ENCODE peak calls at places on chromosomes 1 and 21, in four cellular contexts. One of them, this sample, is unnamed.
A peak's percentile ranks its signal among the peaks of the same experiment; 100 is the strongest.

GRCh38 chr1:178544531-178544930 is 31.6 kb downstream of the TEX35 start:
- DNase-seq in K562: no peak
- DNase-seq in sigmoid colon: no peak
- DNase-seq in adrenal gland: no peak
- DNase-seq in this sample: peak; percentile 33

GRCh38 chr1:117846674-117847425 is 82.6 kb downstream of the GDAP2 start:
- DNase-seq in K562: no peak
- DNase-seq in sigmoid colon: no peak
- DNase-seq in adrenal gland: no peak
- DNase-seq in this sample: no peak

GRCh38 chr1:162342452-162342983 is 34.1 kb downstream of the SPATA46 start:
- DNase-seq in K562: no peak
- DNase-seq in sigmoid colon: no peak
- DNase-seq in adrenal gland: no peak
- DNase-seq in this sample: no peak

GRCh38 chr1:58524353-58524945 is 22.1 kb downstream of the OMA1 start:
- DNase-seq in K562: no peak
- DNase-seq in sigmoid colon: no peak
- DNase-seq in adrenal gland: no peak
- DNase-seq in this sample: no peak

GRCh38 chr1:43951021-43951985 is 4.6 kb downstream of the IPO13 start:
- DNase-seq in K562: no peak
- DNase-seq in sigmoid colon: no peak
- DNase-seq in adrenal gland: no peak
- DNase-seq in this sample: no peak

GRCh38 chr1:25566730-25567341 is 23.4 kb downstream of the LDLRAP1 start:
- DNase-seq in K562: no peak
- DNase-seq in sigmoid colon: peak; percentile 89
- DNase-seq in adrenal gland: no peak
- DNase-seq in this sample: no peak

GRCh38 chr1:17565551-17565971 is 26.1 kb downstream of the ARHGEF10L start:
- DNase-seq in K562: no peak
- DNase-seq in sigmoid colon: no peak
- DNase-seq in adrenal gland: no peak
- DNase-seq in this sample: peak; percentile 48

GRCh38 chr1:5578690-5579089 is 413.5 kb downstream of the NPHP4 start:
- DNase-seq in K562: no peak
- DNase-seq in sigmoid colon: no peak
- DNase-seq in adrenal gland: no peak
- DNase-seq in this sample: no peak

GRCh38 chr1:110554871-110555801 is 36.2 kb upstream of the KCNA10 start:
- DNase-seq in K562: peak; percentile 84
- DNase-seq in sigmoid colon: no peak
- DNase-seq in adrenal gland: peak; percentile 47
- DNase-seq in this sample: peak; percentile 38

GRCh38 chr1:167332503-167332902 is 111.8 kb downstream of the POU2F1 start:
- DNase-seq in K562: no peak
- DNase-seq in sigmoid colon: no peak
- DNase-seq in adrenal gland: no peak
- DNase-seq in this sample: no peak

GRCh38 chr1:66527688-66528087 is 6.3 kb upstream of the SGIP1 start:
- DNase-seq in K562: no peak
- DNase-seq in sigmoid colon: no peak
- DNase-seq in adrenal gland: no peak
- DNase-seq in this sample: no peak

GRCh38 chr1:85328713-85329376 is 52.4 kb upstream of the BCL10 start:
- DNase-seq in K562: no peak
- DNase-seq in sigmoid colon: no peak
- DNase-seq in adrenal gland: peak; percentile 32
- DNase-seq in this sample: no peak

GRCh38 chr1:9066945-9067807 is 2.3 kb downstream of the SLC2A5 start:
- DNase-seq in K562: no peak
- DNase-seq in sigmoid colon: peak; percentile 82
- DNase-seq in adrenal gland: peak; percentile 53
- DNase-seq in this sample: no peak

GRCh38 chr21:36788116-36788515 is 89.2 kb downstream of the SIM2 start:
- DNase-seq in K562: no peak
- DNase-seq in sigmoid colon: no peak
- DNase-seq in adrenal gland: no peak
- DNase-seq in this sample: peak; percentile 64
- H3K4me3 ChIP-seq in K562: no peak overlapping the region
- H3K4me3 ChIP-seq in sigmoid colon: peak overlapping the region; percentile 20
- H3K4me3 ChIP-seq in adrenal gland: no peak overlapping the region
- H3K4me3 ChIP-seq in this sample: peak overlapping the region; percentile 39

GRCh38 chr1:88684482-88685238 is 587 bp downstream of the PKN2 start:
- DNase-seq in K562: peak; percentile 70
- DNase-seq in sigmoid colon: peak; percentile 76
- DNase-seq in adrenal gland: peak; percentile 66
- DNase-seq in this sample: peak; percentile 78
- TF ChIP-seq POLR2A in K562: peak; percentile 56
- TF ChIP-seq POLR2A in sigmoid colon: no peak
- TF ChIP-seq POLR2A in adrenal gland: no peak
- TF ChIP-seq POLR2A in this sample: no peak

GRCh38 chr1:21664806-21665588 is 4.2 kb downstream of the RAP1GAP start:
- DNase-seq in K562: no peak
- DNase-seq in sigmoid colon: peak; percentile 27
- DNase-seq in adrenal gland: no peak
- DNase-seq in this sample: no peak

GRCh38 chr1:21661886-21662285 is 7.3 kb downstream of the RAP1GAP start:
- DNase-seq in K562: no peak
- DNase-seq in sigmoid colon: peak; percentile 24
- DNase-seq in adrenal gland: no peak
- DNase-seq in this sample: no peak

GRCh38 chr1:21663951-21664805 is 5.0 kb downstream of the RAP1GAP start:
- DNase-seq in K562: peak; percentile 49
- DNase-seq in sigmoid colon: peak; percentile 40
- DNase-seq in adrenal gland: no peak
- DNase-seq in this sample: peak; percentile 34

GRCh38 chr1:21662426-21663250 is 6.5 kb downstream of the RAP1GAP start:
- DNase-seq in K562: no peak
- DNase-seq in sigmoid colon: peak; percentile 11
- DNase-seq in adrenal gland: no peak
- DNase-seq in this sample: no peak

DNA sequence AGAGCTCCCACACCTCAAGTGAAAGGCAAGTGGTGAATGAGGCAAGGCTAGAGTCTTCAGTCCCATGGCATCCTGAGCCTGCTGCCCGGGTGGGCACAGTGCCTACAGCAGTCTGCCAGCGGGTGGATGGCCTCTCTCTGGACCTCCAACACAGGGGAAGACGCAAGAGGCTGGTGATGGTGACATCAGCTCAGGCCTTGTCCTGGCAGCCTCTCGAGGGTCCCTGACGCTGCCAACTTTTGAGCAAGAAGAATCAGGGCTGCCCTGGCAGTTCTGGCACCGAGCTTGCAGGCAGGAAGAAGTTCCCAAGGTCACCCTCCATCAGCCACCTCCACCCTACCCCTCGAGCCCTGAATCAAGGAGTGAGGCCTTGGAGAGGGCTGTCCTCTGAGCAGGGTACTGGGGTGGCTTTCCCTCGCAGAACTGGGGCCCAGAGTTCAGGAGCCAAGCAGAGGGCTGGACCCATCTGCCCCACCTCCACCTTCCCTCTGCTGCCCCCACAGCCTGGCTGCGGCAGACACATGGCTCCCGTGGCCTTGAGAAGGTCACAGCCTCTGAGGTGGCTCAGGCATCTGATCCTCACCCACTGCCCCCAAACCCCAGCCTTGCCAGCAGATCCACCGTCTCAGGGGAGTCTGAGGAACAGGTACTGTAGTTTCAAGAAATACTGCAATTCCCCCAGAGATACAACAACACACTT is 5.8 kb downstream of the RAP1GAP start:
- DNase-seq in K562: no peak
- DNase-seq in sigmoid colon: peak; percentile 40
- DNase-seq in adrenal gland: peak; percentile 89
- DNase-seq in this sample: peak; percentile 38
- H3K4me1 ChIP-seq in K562: peaks cover 37% of the 10 kb centered on the region
- H3K4me1 ChIP-seq in sigmoid colon: peaks cover 8% of the 10 kb centered on the region
- H3K4me1 ChIP-seq in adrenal gland: peaks cover 22% of the 10 kb centered on the region
- H3K4me1 ChIP-seq in this sample: peaks cover 2% of the 10 kb centered on the region

GRCh38 chr1:3740038-3740437 is 12.2 kb upstream of the CCDC27 start:
- DNase-seq in K562: no peak
- DNase-seq in sigmoid colon: no peak
- DNase-seq in adrenal gland: no peak
- DNase-seq in this sample: no peak

GRCh38 chr1:3740752-3741151 is 11.5 kb upstream of the CCDC27 start:
- DNase-seq in K562: no peak
- DNase-seq in sigmoid colon: no peak
- DNase-seq in adrenal gland: no peak
- DNase-seq in this sample: no peak

GRCh38 chr1:3736708-3737107 is 15.5 kb upstream of the CCDC27 start:
- DNase-seq in K562: no peak
- DNase-seq in sigmoid colon: no peak
- DNase-seq in adrenal gland: no peak
- DNase-seq in this sample: no peak

GRCh38 chr1:3736131-3736561 is 16.1 kb upstream of the CCDC27 start:
- DNase-seq in K562: no peak
- DNase-seq in sigmoid colon: no peak
- DNase-seq in adrenal gland: no peak
- DNase-seq in this sample: no peak

DNA sequence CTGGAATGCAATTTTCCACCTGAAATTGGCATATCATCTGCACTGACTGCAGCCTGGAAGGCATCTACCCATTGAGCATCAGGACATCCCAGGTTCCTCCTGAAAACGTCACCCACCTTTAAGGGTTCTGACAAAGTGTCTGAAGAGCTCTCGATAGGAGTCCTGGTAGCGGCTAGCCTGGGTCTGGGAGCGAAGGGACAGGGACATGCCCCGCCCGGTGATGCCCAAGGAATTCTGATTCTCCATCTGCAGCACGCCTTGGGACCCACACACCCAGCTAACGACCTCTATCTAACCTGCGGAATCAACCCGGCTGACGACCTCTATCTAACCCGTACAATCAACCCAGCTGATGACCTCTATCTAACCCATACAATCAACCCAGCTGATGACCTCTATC is 13.3 kb upstream of the CCDC27 start:
- DNase-seq in K562: no peak
- DNase-seq in sigmoid colon: no peak
- DNase-seq in adrenal gland: no peak
- DNase-seq in this sample: no peak
- H3K4me3 ChIP-seq in K562: no peak overlapping the region
- H3K4me3 ChIP-seq in sigmoid colon: no peak overlapping the region
- H3K4me3 ChIP-seq in adrenal gland: no peak overlapping the region
- H3K4me3 ChIP-seq in this sample: no peak overlapping the region

GRCh38 chr21:35738342-35738961 is 321.9 kb downstream of the SETD4 start:
- DNase-seq in K562: no peak
- DNase-seq in sigmoid colon: no peak
- DNase-seq in adrenal gland: no peak
- DNase-seq in this sample: no peak
- TF ChIP-seq POLR2A in K562: no peak
- TF ChIP-seq POLR2A in sigmoid colon: no peak
- TF ChIP-seq POLR2A in adrenal gland: no peak
- TF ChIP-seq POLR2A in this sample: no peak

GRCh38 chr1:164703415-164703814 is 144.4 kb downstream of the PBX1 start:
- DNase-seq in K562: no peak
- DNase-seq in sigmoid colon: peak; percentile 89
- DNase-seq in adrenal gland: no peak
- DNase-seq in this sample: no peak
- H3K4me1 ChIP-seq in K562: peaks cover 4% of the 10 kb centered on the region
- H3K4me1 ChIP-seq in sigmoid colon: peaks cover 100% of the 10 kb centered on the region
- H3K4me1 ChIP-seq in adrenal gland: peaks cover 21% of the 10 kb centered on the region
- H3K4me1 ChIP-seq in this sample: no peaks in the 10 kb centered on the region

DNA sequence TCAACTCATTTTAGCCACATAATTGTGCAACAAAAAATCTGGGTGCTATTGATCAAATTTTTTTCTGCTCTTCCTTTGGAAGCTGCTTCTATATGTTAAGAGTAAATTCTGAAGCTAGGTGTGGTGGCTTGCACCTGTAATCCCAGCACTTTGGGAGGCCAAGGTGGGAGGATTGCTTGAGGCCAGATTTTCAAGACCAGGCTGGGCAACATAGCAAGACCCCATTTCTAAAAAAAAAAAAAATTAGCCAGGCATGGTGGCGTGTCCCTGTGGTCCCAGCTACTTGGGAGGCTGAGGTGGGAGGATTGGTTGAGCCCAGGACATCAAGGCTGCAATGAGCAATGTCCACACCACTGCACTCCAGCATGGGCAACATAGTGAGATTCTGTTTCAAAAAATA is 24.3 kb upstream of the RSBN1 start:
- DNase-seq in K562: no peak
- DNase-seq in sigmoid colon: no peak
- DNase-seq in adrenal gland: no peak
- DNase-seq in this sample: no peak
- H3K4me3 ChIP-seq in K562: no peak overlapping the region
- H3K4me3 ChIP-seq in sigmoid colon: no peak overlapping the region
- H3K4me3 ChIP-seq in adrenal gland: no peak overlapping the region
- H3K4me3 ChIP-seq in this sample: no peak overlapping the region

GRCh38 chr1:21640653-21641052 is 28.5 kb downstream of the RAP1GAP start:
- DNase-seq in K562: no peak
- DNase-seq in sigmoid colon: no peak
- DNase-seq in adrenal gland: no peak
- DNase-seq in this sample: no peak

GRCh38 chr1:21641076-21641475 is 28.1 kb downstream of the RAP1GAP start:
- DNase-seq in K562: no peak
- DNase-seq in sigmoid colon: no peak
- DNase-seq in adrenal gland: no peak
- DNase-seq in this sample: no peak

GRCh38 chr1:21643624-21644023 is 25.5 kb downstream of the RAP1GAP start:
- DNase-seq in K562: no peak
- DNase-seq in sigmoid colon: no peak
- DNase-seq in adrenal gland: no peak
- DNase-seq in this sample: no peak

GRCh38 chr1:21641537-21641936 is 27.6 kb downstream of the RAP1GAP start:
- DNase-seq in K562: no peak
- DNase-seq in sigmoid colon: no peak
- DNase-seq in adrenal gland: no peak
- DNase-seq in this sample: no peak

DNA sequence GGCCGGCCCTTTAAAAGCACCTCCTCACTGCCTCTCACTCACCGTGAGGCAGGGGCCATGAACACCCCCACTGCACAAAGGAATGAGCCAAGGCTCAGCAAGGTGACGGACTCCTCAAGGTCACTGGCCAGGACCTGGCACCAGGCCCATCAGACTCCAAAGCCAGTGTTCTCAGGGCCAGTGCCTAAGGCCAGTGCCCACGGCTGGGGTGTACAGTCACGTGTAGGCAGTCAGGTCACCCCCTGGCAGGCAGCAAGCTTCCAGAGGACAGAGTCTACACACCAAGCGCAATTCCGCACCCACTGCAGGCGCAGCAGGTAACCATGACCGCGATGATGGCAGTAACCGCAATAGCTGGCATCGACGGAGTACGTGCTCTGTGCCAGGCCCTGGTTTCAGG is 27.2 kb downstream of the RAP1GAP start:
- DNase-seq in K562: no peak
- DNase-seq in sigmoid colon: no peak
- DNase-seq in adrenal gland: peak; percentile 82
- DNase-seq in this sample: no peak
- TF ChIP-seq POLR2A in K562: no peak
- TF ChIP-seq POLR2A in sigmoid colon: no peak
- TF ChIP-seq POLR2A in adrenal gland: no peak
- TF ChIP-seq POLR2A in this sample: no peak

GRCh38 chr1:115136106-115136505 is 46.8 kb upstream of the TSPAN2 start:
- DNase-seq in K562: no peak
- DNase-seq in sigmoid colon: no peak
- DNase-seq in adrenal gland: no peak
- DNase-seq in this sample: no peak
- H3K4me1 ChIP-seq in K562: no peaks in the 10 kb centered on the region
- H3K4me1 ChIP-seq in sigmoid colon: peaks cover 17% of the 10 kb centered on the region
- H3K4me1 ChIP-seq in adrenal gland: no peaks in the 10 kb centered on the region
- H3K4me1 ChIP-seq in this sample: no peaks in the 10 kb centered on the region

This sample was measured in Peyer's patch.